ENCODE peak calls at places on chromosomes 16 and 17, in eight cellular contexts. A is mesendoderm, C is PC-3, K is trophoblast cell, Q is neuronal stem cell, T is GM23248, H is H9, N is fibroblast of lung. U is an unnamed sample.

GRCh38 chr17:1462164-1463112 is 6.4 kb upstream of the CRK start:
- DNase-seq in A (no peak), C (no peak), K (peak), Q (no peak), T (no peak), H (no peak), N (no peak), U (no peak)

GRCh38 chr17:7237761-7238417 is 1.4 kb downstream of the PHF23 start:
- DNase-seq in A (peak), C (peak), K (no peak), Q (peak), T (peak), H (peak), N (peak), U (no peak)

GRCh38 chr17:61490540-61490975 is 38.3 kb downstream of the TBX4 start:
- DNase-seq in A (no peak), C (peak), K (peak), Q (no peak), T (peak), H (no peak), N (peak), U (no peak)

GRCh38 chr16:88687254-88687576 is 908 bp upstream of the SNAI3 start:
- DNase-seq in A (no peak), C (no peak), K (no peak), Q (no peak), T (no peak), H (no peak), N (no peak), U (no peak)

GRCh38 chr17:51559778-51560177 is 299.4 kb downstream of the UTP18 start:
- DNase-seq in A (no peak), C (no peak), K (no peak), Q (no peak), T (no peak), H (no peak), N (no peak), U (no peak)

GRCh38 chr16:53744449-53744848 is 40.5 kb downstream of the FTO start:
- DNase-seq in A (peak), C (peak), K (no peak), Q (no peak), T (no peak), H (peak), N (no peak), U (no peak)

GRCh38 chr16:88352261-88353200 is 30.2 kb upstream of the ZNF469 start:
- DNase-seq in A (no peak), C (peak), K (no peak), Q (no peak), T (peak), H (no peak), N (no peak), U (no peak)

GRCh38 chr16:27222499-27223225 is 19.3 kb downstream of the KDM8 start:
- DNase-seq in A (peak), C (peak), K (peak), Q (no peak), T (peak), H (no peak), N (peak), U (no peak)

GRCh38 chr16:3106205-3106928 is 6.0 kb upstream of the ZNF205 start:
- DNase-seq in A (peak), C (peak), K (peak), Q (peak), T (peak), H (peak), N (peak), U (no peak)

GRCh38 chr16:69839798-69840409 is 77.8 kb downstream of the WWP2 start:
- DNase-seq in A (no peak), C (no peak), K (no peak), Q (no peak), T (no peak), H (no peak), N (peak), U (no peak)

GRCh38 chr17:16923904-16924700 is 47.8 kb downstream of the TNFRSF13B start:
- DNase-seq in A (no peak), C (no peak), K (no peak), Q (no peak), T (no peak), H (peak), N (no peak), U (no peak)

GRCh38 chr17:29379084-29379811 is 10.9 kb upstream of the TAOK1 start:
- DNase-seq in A (peak), C (no peak), K (peak), Q (no peak), T (peak), H (no peak), N (peak), U (no peak)

GRCh38 chr16:11992008-11992584 is 15.6 kb downstream of the SNX29 start:
- DNase-seq in A (no peak), C (no peak), K (no peak), Q (no peak), T (no peak), H (no peak), N (no peak), U (no peak)

GRCh38 chr17:14845562-14846335 is 419.4 kb downstream of the PMP22 start:
- DNase-seq in A (no peak), C (no peak), K (peak), Q (no peak), T (peak), H (no peak), N (no peak), U (peak)

GRCh38 chr17:81095608-81095888 is 60.6 kb downstream of the BAIAP2 start:
- DNase-seq in A (no peak), C (no peak), K (no peak), Q (no peak), T (no peak), H (no peak), N (no peak), U (no peak)

GRCh38 chr17:83031321-83031945 is 48.0 kb upstream of the METRNL start:
- DNase-seq in A (no peak), C (no peak), K (no peak), Q (no peak), T (no peak), H (no peak), N (no peak), U (no peak)

GRCh38 chr17:27445971-27446370 is 10.3 kb upstream of the KSR1 start:
- DNase-seq in A (no peak), C (no peak), K (no peak), Q (no peak), T (no peak), H (no peak), N (no peak), U (no peak)

GRCh38 chr16:80299416-80299815 is 241.4 kb upstream of the DYNLRB2 start:
- DNase-seq in A (no peak), C (no peak), K (no peak), Q (no peak), T (no peak), H (no peak), N (peak), U (no peak)

GRCh38 chr17:41635121-41636097 is 11.0 kb upstream of the KRT17 start:
- DNase-seq in A (peak), C (no peak), K (no peak), Q (no peak), T (peak), H (no peak), N (no peak), U (no peak)

GRCh38 chr16:2489581-2489980 is 14.7 kb downstream of the TBC1D24 start:
- DNase-seq in A (no peak), C (no peak), K (no peak), Q (no peak), T (no peak), H (no peak), N (no peak), U (no peak)

GRCh38 chr17:30376621-30377452 is 1.9 kb upstream of the CPD start:
- DNase-seq in A (peak), C (peak), K (no peak), Q (no peak), T (peak), H (no peak), N (peak), U (no peak)

GRCh38 chr17:16886655-16887322 is 85.1 kb downstream of the TNFRSF13B start:
- DNase-seq in A (no peak), C (no peak), K (peak), Q (no peak), T (peak), H (no peak), N (no peak), U (no peak)

GRCh38 chr17:56029980-56030624 is 123.2 kb upstream of the ANKFN1 start:
- DNase-seq in A (peak), C (no peak), K (no peak), Q (no peak), T (no peak), H (no peak), N (no peak), U (no peak)

GRCh38 chr16:4787627-4788482 is at the start of gene SEPTIN12:
- DNase-seq in A (peak), C (no peak), K (no peak), Q (no peak), T (no peak), H (no peak), N (no peak), U (no peak)

GRCh38 chr17:68134731-68135130 is 99.2 kb downstream of the KPNA2 start:
- DNase-seq in A (no peak), C (no peak), K (no peak), Q (no peak), T (no peak), H (no peak), N (no peak), U (no peak)

GRCh38 chr16:3007957-3008748 is 4.6 kb upstream of the CLDN9 start:
- DNase-seq in A (peak), C (no peak), K (no peak), Q (no peak), T (no peak), H (peak), N (no peak), U (no peak)

GRCh38 chr16:18803569-18804462 is 2.5 kb upstream of the ARL6IP1 start:
- DNase-seq in A (no peak), C (peak), K (no peak), Q (no peak), T (peak), H (no peak), N (no peak), U (no peak)

GRCh38 chr17:17812211-17813054 is 24.4 kb downstream of the SREBF1 start:
- DNase-seq in A (peak), C (peak), K (peak), Q (peak), T (peak), H (peak), N (peak), U (no peak)

GRCh38 chr17:41664587-41665565 is 23.8 kb upstream of the EIF1 start:
- DNase-seq in A (no peak), C (no peak), K (no peak), Q (no peak), T (no peak), H (no peak), N (no peak), U (no peak)

GRCh38 chr16:84942786-84943185 is 68.5 kb downstream of the ZDHHC7 start:
- DNase-seq in A (no peak), C (no peak), K (peak), Q (no peak), T (peak), H (no peak), N (no peak), U (no peak)

GRCh38 chr17:81364278-81365147 is 30.7 kb upstream of the BAHCC1 start:
- DNase-seq in A (no peak), C (no peak), K (no peak), Q (no peak), T (no peak), H (peak), N (no peak), U (no peak)

GRCh38 chr17:54455251-54455868 is 445.3 kb upstream of the TOM1L1 start:
- DNase-seq in A (peak), C (peak), K (no peak), Q (peak), T (no peak), H (no peak), N (no peak), U (no peak)

GRCh38 chr17:77332034-77332971 is 191.5 kb downstream of the SEC14L1 start:
- DNase-seq in A (no peak), C (peak), K (peak), Q (no peak), T (no peak), H (no peak), N (no peak), U (no peak)

GRCh38 chr16:297832-298231 is 14.9 kb downstream of the PDIA2 start:
- DNase-seq in A (no peak), C (no peak), K (no peak), Q (no peak), T (no peak), H (no peak), N (no peak), U (no peak)

GRCh38 chr17:76575570-76575969 is 10.1 kb downstream of the ST6GALNAC2 start:
- DNase-seq in A (no peak), C (no peak), K (no peak), Q (no peak), T (no peak), H (no peak), N (no peak), U (no peak)

GRCh38 chr17:78374189-78374588 is 4.3 kb upstream of the PGS1 start:
- DNase-seq in A (no peak), C (peak), K (peak), Q (no peak), T (no peak), H (no peak), N (no peak), U (no peak)

GRCh38 chr16:72952404-72953301 is 95.3 kb downstream of the ZFHX3 start:
- DNase-seq in A (no peak), C (peak), K (peak), Q (no peak), T (peak), H (no peak), N (peak), U (no peak)

GRCh38 chr17:64622931-64623654 is 39.0 kb downstream of the SMURF2 start:
- DNase-seq in A (no peak), C (peak), K (no peak), Q (no peak), T (peak), H (no peak), N (peak), U (peak)

GRCh38 chr16:77406680-77407079 is 28.2 kb downstream of the ADAMTS18 start:
- DNase-seq in A (no peak), C (peak), K (no peak), Q (no peak), T (peak), H (no peak), N (peak), U (no peak)

GRCh38 chr16:85824161-85825135 is 25.0 kb downstream of the COX4I1 start:
- DNase-seq in A (no peak), C (no peak), K (peak), Q (no peak), T (no peak), H (no peak), N (no peak), U (no peak)

DNA sequence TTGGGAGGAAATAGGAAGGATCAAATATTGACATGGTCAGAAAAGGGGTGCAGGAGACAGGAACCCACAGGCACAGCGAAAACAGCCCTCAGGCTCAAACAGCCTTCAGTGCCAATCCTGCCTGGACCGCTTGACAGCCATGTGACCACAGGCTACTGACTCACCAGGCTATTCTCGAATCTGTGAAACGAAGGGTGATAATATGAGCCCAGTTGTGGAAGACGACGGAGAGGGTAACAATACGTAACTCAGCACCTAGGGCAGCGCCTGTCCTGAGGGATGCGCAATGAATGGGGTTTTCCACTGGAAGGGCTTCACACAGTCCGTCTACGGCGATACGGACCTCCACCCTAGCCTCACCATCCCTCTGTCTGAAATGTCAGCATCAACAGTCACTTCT is 117.3 kb upstream of the RCVRN start:
- DNase-seq in A (no peak), C (no peak), K (peak), Q (no peak), T (no peak), H (no peak), N (no peak), U (no peak)
- H3K4me2 ChIP-seq in A (no peak), C (no peak), K (no peak), Q (no peak), T (no peak), H (no peak), N (no peak), U (no peak)

GRCh38 chr17:47275245-47275984 is 21.8 kb downstream of the ITGB3 start:
- DNase-seq in A (peak), C (peak), K (no peak), Q (peak), T (peak), H (peak), N (peak), U (peak)
- H3K4me2 ChIP-seq in A (peak), C (peak), K (peak), Q (peak), T (peak), H (peak), N (peak), U (peak)

GRCh38 chr17:48630925-48631692 is 5.0 kb upstream of the HOXB9 start:
- DNase-seq in A (peak), C (no peak), K (no peak), Q (no peak), T (no peak), H (peak), N (no peak), U (no peak)
- H3K4me2 ChIP-seq in A (no peak), C (no peak), K (no peak), Q (no peak), T (no peak), H (no peak), N (no peak), U (no peak)

GRCh38 chr17:47956818-47957590 is 679 bp downstream of the PRR15L start:
- DNase-seq in A (no peak), C (peak), K (no peak), Q (no peak), T (peak), H (no peak), N (no peak), U (no peak)
- H3K4me2 ChIP-seq in A (no peak), C (peak), K (no peak), Q (no peak), T (no peak), H (peak), N (no peak), U (no peak)

GRCh38 chr17:58375811-58376210 is 23.8 kb upstream of the SUPT4H1 start:
- DNase-seq in A (peak), C (no peak), K (no peak), Q (no peak), T (no peak), H (peak), N (no peak), U (no peak)

GRCh38 chr17:58377005-58377660 is 25.1 kb upstream of the SUPT4H1 start:
- DNase-seq in A (peak), C (peak), K (peak), Q (no peak), T (no peak), H (peak), N (no peak), U (no peak)

GRCh38 chr17:58376472-58376921 is 24.5 kb upstream of the SUPT4H1 start:
- DNase-seq in A (peak), C (no peak), K (no peak), Q (no peak), T (no peak), H (peak), N (no peak), U (no peak)

GRCh38 chr17:58373923-58374322 is 21.9 kb upstream of the SUPT4H1 start:
- DNase-seq in A (no peak), C (no peak), K (no peak), Q (no peak), T (no peak), H (no peak), N (no peak), U (no peak)

GRCh38 chr17:58375216-58375615 is 23.2 kb upstream of the SUPT4H1 start:
- DNase-seq in A (no peak), C (no peak), K (no peak), Q (no peak), T (no peak), H (no peak), N (no peak), U (no peak)
- H3K4me2 ChIP-seq in A (no peak), C (no peak), K (no peak), Q (no peak), T (no peak), H (no peak), N (no peak), U (no peak)

GRCh38 chr16:86991679-86992078 is 325.5 kb downstream of the C16orf95 start:
- DNase-seq in A (no peak), C (peak), K (no peak), Q (no peak), T (peak), H (no peak), N (peak), U (no peak)
- H3K4me2 ChIP-seq in A (no peak), C (peak), K (no peak), Q (no peak), T (no peak), H (no peak), N (peak), U (no peak)

GRCh38 chr16:66660422-66661209 is 35.9 kb downstream of the CMTM4 start:
- DNase-seq in A (peak), C (peak), K (peak), Q (peak), T (peak), H (no peak), N (peak), U (no peak)

GRCh38 chr16:66662445-66663194 is 33.9 kb downstream of the CMTM4 start:
- DNase-seq in A (peak), C (peak), K (no peak), Q (no peak), T (peak), H (no peak), N (peak), U (no peak)

GRCh38 chr16:66658143-66658859 is 38.2 kb downstream of the CMTM4 start:
- DNase-seq in A (peak), C (no peak), K (no peak), Q (no peak), T (no peak), H (no peak), N (no peak), U (no peak)

GRCh38 chr16:66658860-66659190 is 37.7 kb downstream of the CMTM4 start:
- DNase-seq in A (no peak), C (no peak), K (no peak), Q (no peak), T (no peak), H (no peak), N (no peak), U (no peak)

GRCh38 chr16:66661210-66661560 is 35.4 kb downstream of the CMTM4 start:
- DNase-seq in A (no peak), C (no peak), K (no peak), Q (no peak), T (no peak), H (no peak), N (no peak), U (no peak)
- H3K4me2 ChIP-seq in A (no peak), C (peak), K (no peak), Q (no peak), T (peak), H (no peak), N (no peak), U (peak)

GRCh38 chr16:31868164-31868563 is 5.4 kb upstream of the ZNF267 start:
- DNase-seq in A (no peak), C (no peak), K (no peak), Q (no peak), T (no peak), H (no peak), N (no peak), U (no peak)

GRCh38 chr16:31870809-31871208 is 2.8 kb upstream of the ZNF267 start:
- DNase-seq in A (no peak), C (no peak), K (no peak), Q (no peak), T (no peak), H (no peak), N (no peak), U (no peak)

GRCh38 chr16:31869511-31870201 is 4.0 kb upstream of the ZNF267 start:
- DNase-seq in A (peak), C (peak), K (peak), Q (no peak), T (peak), H (peak), N (peak), U (peak)

GRCh38 chr16:31871510-31871909 is 2.1 kb upstream of the ZNF267 start:
- DNase-seq in A (no peak), C (no peak), K (no peak), Q (no peak), T (no peak), H (no peak), N (no peak), U (no peak)

GRCh38 chr16:31868701-31869167 is 4.9 kb upstream of the ZNF267 start:
- DNase-seq in A (peak), C (peak), K (peak), Q (peak), T (peak), H (peak), N (peak), U (no peak)
- H3K4me2 ChIP-seq in A (no peak), C (peak), K (no peak), Q (no peak), T (peak), H (no peak), N (peak), U (peak)